ENCODE peak calls at places on chromosomes 1 and 21, in four cellular contexts. L is K562, R is HepG2, F is GM12878. U is an unnamed sample.

GRCh38 chr1:70979879-70980278 is 67.7 kb downstream of the PTGER3 start:
- DNase-seq in R (no peak), F (no peak), L (no peak), U (no peak)

GRCh38 chr1:58883037-58883887 is 99.4 kb upstream of the JUN start:
- DNase-seq in F (no peak), L (peak), R (peak), U (no peak)

GRCh38 chr1:222786107-222786506 is 28.7 kb upstream of the DISP1 start:
- DNase-seq in F (no peak), R (no peak), L (no peak), U (no peak)

GRCh38 chr1:44511769-44512168 is 106.7 kb downstream of the RNF220 start:
- DNase-seq in L (no peak), R (no peak), F (no peak), U (no peak)

GRCh38 chr21:43832648-43833047 is 32.4 kb upstream of the AGPAT3 start:
- DNase-seq in L (no peak), R (no peak), F (no peak), U (no peak)

GRCh38 chr1:153903841-153904455 is 18.8 kb downstream of the GATAD2B start:
- DNase-seq in F (no peak), R (no peak), L (no peak), U (no peak)

GRCh38 chr1:208888376-208888775 is 644.2 kb upstream of the PLXNA2 start:
- DNase-seq in F (no peak), L (no peak), R (no peak), U (no peak)

GRCh38 chr1:225908013-225908640 is 15.9 kb downstream of the PYCR2 start:
- DNase-seq in F (no peak), R (peak), L (peak), U (no peak)

GRCh38 chr1:179003474-179004066 is 22.1 kb upstream of the FAM20B start:
- DNase-seq in R (no peak), F (no peak), L (no peak), U (no peak)

GRCh38 chr1:202029171-202029665 is 18.8 kb downstream of the ELF3 start:
- DNase-seq in F (no peak), L (no peak), R (no peak), U (no peak)

GRCh38 chr21:31537872-31538576 is 121.5 kb upstream of the SOD1 start:
- DNase-seq in F (no peak), L (no peak), R (no peak), U (no peak)

GRCh38 chr1:198776602-198777029 is 137.8 kb downstream of the PTPRC start:
- DNase-seq in L (no peak), R (no peak), F (no peak), U (no peak)

GRCh38 chr1:61244114-61244513 is 161.8 kb downstream of the NFIA start:
- DNase-seq in F (no peak), L (no peak), R (no peak), U (no peak)

GRCh38 chr1:150777544-150777943 is 12.0 kb upstream of the CTSS start:
- DNase-seq in F (no peak), R (no peak), L (no peak), U (no peak)

GRCh38 chr1:81800741-81801031 is at the start of gene ADGRL2:
- DNase-seq in F (no peak), R (no peak), L (no peak), U (peak)

GRCh38 chr1:180256353-180257027 is 26.4 kb downstream of the LHX4 start:
- DNase-seq in R (no peak), F (no peak), L (no peak), U (no peak)

DNA sequence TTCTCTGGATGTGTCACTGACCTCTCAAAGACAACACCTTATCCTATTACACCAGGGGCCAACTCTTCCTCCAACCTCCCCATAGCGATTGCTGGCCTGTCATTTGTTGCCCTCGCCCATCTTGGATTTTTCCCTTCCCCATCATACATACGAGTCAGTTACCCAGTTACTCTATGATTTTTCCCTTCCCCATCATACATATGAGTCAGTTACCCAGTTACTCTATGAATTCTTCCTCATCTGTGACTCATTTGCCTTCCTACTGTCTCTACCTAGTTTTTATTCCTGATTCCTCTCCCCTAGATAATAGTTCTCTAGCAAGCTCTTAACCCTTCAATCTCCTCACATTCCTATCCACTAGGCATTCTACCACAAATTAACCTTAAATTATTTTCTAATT is 178.8 kb downstream of the NR5A2 start:
- DNase-seq in R (no peak), F (no peak), L (no peak), U (no peak)
- TF ChIP-seq TARDBP in R (no peak), F (no peak), L (no peak), U (no peak)

GRCh38 chr21:21159253-21159899 is 161.2 kb downstream of the NCAM2 start:
- DNase-seq in L (no peak), F (no peak), R (no peak), U (no peak)

GRCh38 chr21:21165063-21165645 is 166.9 kb downstream of the NCAM2 start:
- DNase-seq in R (no peak), F (no peak), L (no peak), U (no peak)

GRCh38 chr21:21158376-21158918 is 160.2 kb downstream of the NCAM2 start:
- DNase-seq in L (no peak), F (no peak), R (no peak), U (no peak)

GRCh38 chr21:21163904-21164303 is 165.7 kb downstream of the NCAM2 start:
- DNase-seq in L (peak), R (peak), F (no peak), U (peak)
- TF ChIP-seq FOXM1 in L (no peak), R (no peak), F (no peak), U (no peak)

DNA sequence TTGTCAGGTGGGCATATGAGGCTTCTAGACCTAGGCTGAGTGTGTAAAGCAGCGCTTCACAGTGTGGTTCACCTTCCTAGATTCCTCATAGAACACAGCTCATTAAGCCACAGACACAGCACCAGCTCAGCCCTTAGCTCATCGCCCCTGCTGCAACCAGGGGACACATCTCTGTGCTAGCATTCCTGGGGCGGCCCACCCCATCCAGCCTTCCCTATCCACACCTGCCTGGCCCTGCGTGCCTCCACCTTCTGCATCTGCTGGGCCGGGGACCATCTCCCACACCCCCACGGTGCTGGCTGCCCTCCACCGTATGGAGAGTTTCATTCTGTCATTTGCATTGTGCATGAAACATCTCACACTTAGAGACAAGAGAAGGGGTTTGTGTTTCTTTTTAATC is 35.8 kb upstream of the PRSS38 start:
- DNase-seq in L (no peak), R (no peak), F (no peak), U (no peak)
- TF ChIP-seq FOXK2 in L (no peak), R (no peak), F (no peak), U (no peak)

GRCh38 chr1:54028306-54029251 is 10.6 kb upstream of the LDLRAD1 start:
- DNase-seq in R (peak), F (no peak), L (no peak), U (no peak)
- TF ChIP-seq TARDBP in R (peak), F (no peak), L (no peak), U (no peak)

GRCh38 chr1:112399456-112399855 is 3.4 kb downstream of the CTTNBP2NL start:
- DNase-seq in L (no peak), F (peak), R (no peak), U (no peak)
- TF ChIP-seq FOXM1 in L (no peak), F (no peak), R (no peak), U (no peak)

DNA sequence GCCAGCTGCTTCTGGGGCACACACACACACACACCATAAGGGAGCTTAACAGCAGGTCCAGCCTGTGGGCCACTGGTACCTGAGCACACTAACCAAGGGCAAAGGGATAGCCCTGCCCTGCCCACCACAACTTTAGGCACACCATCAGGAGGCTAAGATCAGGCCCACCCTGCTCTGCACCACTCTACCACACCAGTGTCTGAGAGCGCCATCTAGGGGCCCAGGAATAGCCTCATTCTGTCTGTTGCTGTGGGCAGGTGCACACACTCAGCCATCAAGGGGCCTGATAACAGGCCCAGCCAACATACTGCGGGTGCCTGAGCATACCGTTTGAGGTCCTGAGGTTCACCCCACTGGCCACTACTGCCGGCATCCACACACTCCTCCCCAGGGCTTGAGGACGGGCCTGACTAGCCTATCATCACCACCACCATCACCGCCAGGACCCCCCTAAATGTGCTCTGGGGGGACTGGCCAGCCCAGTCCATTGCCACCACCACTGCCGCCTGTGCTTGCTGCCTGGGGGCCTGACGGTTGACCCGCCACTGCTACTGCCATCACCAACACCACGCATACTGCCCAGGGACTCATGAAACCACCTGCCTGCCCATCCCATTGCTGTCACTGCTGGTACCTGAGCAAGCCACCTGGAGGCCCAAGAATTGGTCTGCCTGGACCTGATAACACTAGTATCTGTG is 31.3 kb downstream of the NSL1 start:
- DNase-seq in R (peak), F (no peak), L (no peak), U (peak)
- TF ChIP-seq FOXK2 in R (no peak), F (no peak), L (no peak), U (no peak)

DNA sequence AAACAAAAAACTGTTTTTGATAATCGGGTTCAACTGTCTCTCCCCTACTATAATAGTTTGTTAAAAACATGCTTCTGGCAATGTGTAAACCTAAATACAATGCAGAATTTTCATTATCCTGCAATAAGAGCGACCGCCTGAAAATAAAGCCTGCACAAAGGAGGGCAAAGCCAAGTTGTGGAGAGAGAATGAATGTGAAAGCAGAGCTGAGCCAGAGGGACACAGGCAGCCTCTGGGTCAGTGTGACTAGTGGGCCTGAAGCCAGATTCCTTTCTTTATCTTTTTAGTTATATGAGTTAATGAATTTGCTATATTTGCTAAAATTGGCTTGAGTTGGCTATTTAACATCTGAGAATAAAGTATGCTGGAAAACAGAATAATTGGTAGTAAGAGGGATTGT is 615.2 kb downstream of the PLA2G4A start:
- DNase-seq in R (no peak), L (no peak), F (no peak), U (no peak)
- TF ChIP-seq TARDBP in R (no peak), L (no peak), F (no peak), U (no peak)

DNA sequence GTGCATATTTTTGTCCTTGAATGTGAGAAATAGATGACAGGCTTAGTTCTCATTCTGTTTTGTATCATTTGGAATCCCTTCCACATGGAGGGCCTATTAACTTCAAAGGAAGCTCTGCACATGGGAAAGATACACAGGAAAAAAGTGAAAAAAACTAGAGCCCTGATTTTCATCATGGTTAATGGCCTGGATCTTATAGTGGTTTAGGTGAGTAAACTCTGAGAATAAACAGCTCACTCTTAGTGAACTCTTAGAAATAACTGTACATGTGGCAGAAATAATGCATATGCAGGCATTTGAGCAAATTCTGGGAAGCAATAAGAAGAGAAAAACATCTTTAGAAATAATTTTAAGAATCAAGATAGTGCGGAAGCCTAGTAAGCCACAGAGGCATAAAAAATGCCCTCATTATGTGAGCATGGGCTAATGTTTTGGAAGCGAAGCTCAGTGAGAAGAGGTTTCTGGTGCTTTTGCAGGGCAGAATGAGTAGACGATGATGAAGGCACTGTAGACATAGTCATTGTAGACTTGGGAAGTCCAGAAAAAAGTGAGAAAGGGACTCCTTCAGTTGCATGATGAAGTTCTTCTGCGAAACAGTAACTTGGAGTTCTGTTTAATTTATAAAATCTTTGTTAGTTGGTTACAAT is 279.9 kb downstream of the DNM3 start:
- DNase-seq in F (no peak), R (no peak), L (no peak), U (no peak)
- TF ChIP-seq FOXM1 in F (no peak), R (no peak), L (no peak), U (no peak)

GRCh38 chr1:107724648-107725047 is 240.3 kb downstream of the VAV3 start:
- DNase-seq in L (no peak), R (no peak), F (no peak), U (no peak)
- TF ChIP-seq FOXK2 in L (no peak), R (no peak), F (no peak), U (no peak)

U was measured in HEK293T.